ENCODE peak calls at places on chromosomes 16 and 17, in four cellular contexts. U is astrocyte of the spinal cord, Y is fibroblast of lung, G is lower leg skin. S is an unnamed sample.

GRCh38 chr16:80055831-80056230 is 455.3 kb upstream of the MAF start:
- DNase-seq in U (no peak), G (no peak), Y (no peak), S (no peak)

GRCh38 chr17:17164676-17165075 is 41.5 kb downstream of the PLD6 start:
- DNase-seq in U (no peak), G (no peak), Y (no peak), S (no peak)

GRCh38 chr17:4980644-4981216 is 6.7 kb downstream of the CAMTA2 start:
- DNase-seq in U (peak), G (no peak), Y (peak), S (peak)

GRCh38 chr16:23171234-23171948 is 11.2 kb upstream of the SCNN1G start:
- DNase-seq in Y (peak), U (peak), G (no peak), S (no peak)

GRCh38 chr16:57643166-57643813 is 14.9 kb downstream of the ADGRG1 start:
- DNase-seq in Y (peak), G (no peak), U (peak), S (no peak)

GRCh38 chr16:11586375-11586855 is 304 bp downstream of the LITAF start:
- DNase-seq in U (no peak), G (no peak), Y (no peak), S (no peak)

GRCh38 chr17:78226752-78227454 is 4.5 kb upstream of the TMEM235 start:
- DNase-seq in U (no peak), G (no peak), Y (no peak), S (no peak)

GRCh38 chr16:48537275-48537674 is 72.7 kb downstream of the N4BP1 start:
- DNase-seq in Y (no peak), U (no peak), G (no peak), S (no peak)

GRCh38 chr16:19835989-19836421 is 48.6 kb downstream of the GPRC5B start:
- DNase-seq in U (peak), Y (peak), G (no peak), S (peak)

GRCh38 chr16:3461120-3461519 is 17.6 kb downstream of the NAA60 start:
- DNase-seq in U (no peak), Y (no peak), G (no peak), S (no peak)

GRCh38 chr16:48607056-48607825 is 2.7 kb downstream of the N4BP1 start:
- DNase-seq in U (peak), Y (peak), G (peak), S (peak)

GRCh38 chr16:4411684-4412083 is 4.7 kb downstream of the CORO7 start:
- DNase-seq in G (no peak), U (no peak), Y (no peak), S (peak)

GRCh38 chr17:57044976-57045867 is 39.8 kb upstream of the AKAP1 start:
- DNase-seq in Y (no peak), G (no peak), U (no peak), S (no peak)

GRCh38 chr17:62562656-62563055 is 64.8 kb upstream of the MRC2 start:
- DNase-seq in Y (peak), G (no peak), U (peak), S (peak)

GRCh38 chr16:85445779-85446222 is 167.3 kb upstream of the GSE1 start:
- DNase-seq in Y (no peak), U (no peak), G (no peak), S (peak)

GRCh38 chr16:4327386-4327781 is 11.5 kb downstream of the GLIS2 start:
- DNase-seq in Y (no peak), U (no peak), G (no peak), S (no peak)

GRCh38 chr17:72152392-72152727 is 31.5 kb downstream of the SOX9 start:
- DNase-seq in U (no peak), Y (peak), G (no peak), S (no peak)

GRCh38 chr16:53053967-53054669 is 673 bp upstream of the CHD9 start:
- DNase-seq in Y (peak), G (peak), U (peak), S (peak)

GRCh38 chr17:78444392-78444791 is 65.9 kb downstream of the PGS1 start:
- DNase-seq in G (no peak), Y (no peak), U (no peak), S (no peak)

GRCh38 chr16:87360862-87361610 is 22.5 kb downstream of the FBXO31 start:
- DNase-seq in U (no peak), Y (no peak), G (no peak), S (no peak)

GRCh38 chr17:77378318-77379064 is 237.7 kb downstream of the SEC14L1 start:
- DNase-seq in Y (no peak), G (no peak), U (no peak), S (no peak)

GRCh38 chr16:63938661-63939060 is 1183.2 kb downstream of the CDH11 start:
- DNase-seq in Y (peak), U (peak), G (no peak), S (peak)

GRCh38 chr16:75251280-75252048 is at the start of gene BCAR1:
- DNase-seq in U (peak), G (peak), Y (peak), S (peak)

GRCh38 chr17:41962768-41963434 is 3.7 kb upstream of the CNP start:
- DNase-seq in U (peak), Y (peak), G (peak), S (peak)

GRCh38 chr16:26673011-26673410 is 393.7 kb upstream of the C16orf82 start:
- DNase-seq in G (no peak), U (no peak), Y (no peak), S (no peak)

GRCh38 chr16:68717684-68718083 is 19.4 kb upstream of the CDH1 start:
- DNase-seq in G (no peak), Y (no peak), U (no peak), S (no peak)

GRCh38 chr17:82551779-82552457 is 32.4 kb downstream of the FOXK2 start:
- DNase-seq in Y (peak), G (peak), U (peak), S (peak)

GRCh38 chr17:37087683-37088082 is 138.9 kb downstream of the AATF start:
- DNase-seq in Y (no peak), G (no peak), U (no peak), S (no peak)

GRCh38 chr16:78844682-78845081 is 745.2 kb downstream of the WWOX start:
- DNase-seq in G (no peak), Y (no peak), U (no peak), S (no peak)

GRCh38 chr17:57494446-57494845 is 238.1 kb downstream of the MSI2 start:
- DNase-seq in U (no peak), Y (no peak), G (no peak), S (no peak)

GRCh38 chr17:28746611-28747045 is 2.8 kb downstream of the TRAF4 start:
- DNase-seq in Y (no peak), U (no peak), G (no peak), S (no peak)

GRCh38 chr16:67833035-67833417 is 9.1 kb upstream of the THAP11 start:
- DNase-seq in G (no peak), Y (peak), U (peak), S (peak)

GRCh38 chr17:14471052-14471451 is 170.2 kb downstream of the HS3ST3B1 start:
- DNase-seq in Y (peak), U (peak), G (no peak), S (peak)

GRCh38 chr16:6611535-6611934 is 721.1 kb upstream of the RBFOX1 start:
- DNase-seq in G (no peak), U (no peak), Y (no peak), S (no peak)

GRCh38 chr16:87582221-87582965 is 19.9 kb upstream of the JPH3 start:
- DNase-seq in U (peak), G (peak), Y (peak), S (peak)

GRCh38 chr17:1177099-1177996 is 2.4 kb downstream of the ABR start:
- DNase-seq in U (peak), Y (peak), G (no peak), S (peak)

GRCh38 chr17:1180434-1180742 is 607 bp upstream of the ABR start:
- DNase-seq in Y (no peak), G (no peak), U (no peak), S (no peak)

GRCh38 chr17:1180958-1181768 is 1.4 kb upstream of the ABR start:
- DNase-seq in Y (no peak), U (no peak), G (no peak), S (no peak)

GRCh38 chr17:1179635-1180433 is at the start of gene ABR:
- DNase-seq in Y (no peak), G (no peak), U (peak), S (peak)

DNA sequence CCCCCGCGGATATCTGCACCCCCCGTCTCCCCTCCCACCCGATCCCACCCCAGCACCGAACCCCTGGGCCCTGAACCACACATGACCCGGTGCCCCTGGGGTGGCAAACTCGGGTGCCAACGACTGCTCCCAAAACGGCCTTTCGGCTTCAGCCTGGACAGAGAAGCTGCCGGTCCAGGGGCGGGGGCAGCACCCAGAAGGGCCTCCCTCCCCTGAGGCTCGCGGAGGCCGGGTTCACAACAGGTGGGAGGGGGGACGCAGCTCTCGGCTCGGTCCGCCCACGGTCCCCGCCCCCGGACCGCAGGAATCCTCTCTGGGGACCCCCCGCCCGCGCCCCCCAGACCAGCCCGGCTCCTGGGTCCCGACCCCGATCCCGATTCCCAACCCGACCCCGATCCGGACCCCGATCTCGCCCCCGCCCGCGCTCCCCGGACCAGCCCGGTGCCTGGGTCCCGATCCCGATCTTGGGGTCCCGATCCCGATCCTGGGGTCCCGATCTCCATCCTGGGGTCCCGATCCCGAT is 608 bp downstream of the ABR start:
- DNase-seq in Y (no peak), U (no peak), G (no peak), S (no peak)
- H3K4me3 ChIP-seq in Y (peak), U (peak), G (peak), S (peak)

GRCh38 chr16:66240565-66240964 is 125.9 kb upstream of the CDH5 start:
- DNase-seq in Y (peak), U (no peak), G (no peak), S (no peak)
- TF ChIP-seq CTCF in Y (no peak), U (no peak), G (no peak), S (no peak)

GRCh38 chr16:89200850-89201466 is 621 bp upstream of the SLC22A31 start:
- DNase-seq in Y (no peak), G (no peak), U (no peak), S (no peak)
- H3K4me3 ChIP-seq in Y (no peak), G (no peak), U (no peak), S (no peak)

GRCh38 chr17:58520843-58521430 is 6.5 kb upstream of the MTMR4 start:
- DNase-seq in U (no peak), G (no peak), Y (no peak), S (peak)
- TF ChIP-seq CTCF in U (peak), G (no peak), Y (peak), S (peak)